ENCODE peak calls at places on chromosome 9, in six cellular contexts. C is head of caudate nucleus, N is pancreas, D is transverse colon, R is stromal cell of bone marrow, U is cerebellar cortex. F is an unnamed sample.

GRCh38 chr9:122367779-122368460 is 2.9 kb upstream of the PTGS1 start:
- DNase-seq in N (no peak), R (no peak), D (no peak), C (no peak), U (no peak), F (no peak)

GRCh38 chr9:8078641-8079140 is 279.1 kb upstream of the DMAC1 start:
- DNase-seq in D (no peak), N (no peak), U (no peak), C (no peak), R (no peak), F (no peak)

GRCh38 chr9:3517377-3518048 is 8.3 kb downstream of the RFX3 start:
- DNase-seq in N (no peak), R (no peak), C (no peak), U (no peak), D (no peak), F (no peak)

GRCh38 chr9:69236188-69236587 is 62.1 kb downstream of the TJP2 start:
- DNase-seq in C (no peak), U (no peak), D (no peak), N (no peak), R (no peak), F (no peak)

GRCh38 chr9:72151099-72151498 is 1.9 kb downstream of the GDA start:
- DNase-seq in C (no peak), U (no peak), D (no peak), N (no peak), R (no peak), F (no peak)

GRCh38 chr9:130137870-130138653 is 34.1 kb upstream of the NCS1 start:
- DNase-seq in D (no peak), U (peak), N (no peak), R (peak), C (no peak), F (no peak)

GRCh38 chr9:112029921-112030444 is 133.4 kb downstream of the UGCG start:
- DNase-seq in C (no peak), N (no peak), U (peak), D (no peak), R (no peak), F (no peak)

GRCh38 chr9:99326917-99327189 is 104.8 kb downstream of the SEC61B start:
- DNase-seq in C (no peak), N (no peak), R (no peak), U (no peak), D (no peak), F (no peak)

GRCh38 chr9:34185778-34186551 is 7.1 kb downstream of the UBAP1 start:
- DNase-seq in U (no peak), D (no peak), R (peak), C (no peak), N (no peak), F (no peak)

GRCh38 chr9:128607642-128608350 is 48.9 kb downstream of the DYNC2I2 start:
- DNase-seq in N (peak), C (peak), U (peak), D (peak), R (peak), F (peak)

GRCh38 chr9:70130266-70130665 is 86.6 kb downstream of the MAMDC2 start:
- DNase-seq in D (no peak), R (no peak), C (no peak), U (no peak), N (no peak), F (no peak)

GRCh38 chr9:105168935-105169334 is 75.5 kb upstream of the SLC44A1 start:
- DNase-seq in N (no peak), R (no peak), C (no peak), U (no peak), D (no peak), F (no peak)

GRCh38 chr9:81680006-81680405 is 9.3 kb downstream of the TLE1 start:
- DNase-seq in U (no peak), C (no peak), R (no peak), N (no peak), D (no peak), F (no peak)

GRCh38 chr9:117074782-117075510 is 339.9 kb downstream of the ASTN2 start:
- DNase-seq in R (no peak), N (no peak), U (no peak), C (no peak), D (no peak), F (no peak)

GRCh38 chr9:21506910-21507795 is 25.0 kb upstream of the IFNE start:
- DNase-seq in C (no peak), U (no peak), D (no peak), R (peak), N (no peak), F (no peak)

GRCh38 chr9:106752581-106752980 is 110.4 kb upstream of the ZNF462 start:
- DNase-seq in C (no peak), D (no peak), N (no peak), R (no peak), U (no peak), F (no peak)

GRCh38 chr9:121772600-121773285 is 121.3 kb downstream of the DAB2IP start:
- DNase-seq in D (no peak), R (no peak), N (peak), C (peak), U (no peak), F (peak)

GRCh38 chr9:99140685-99141314 is 35.9 kb downstream of the TGFBR1 start:
- DNase-seq in D (peak), C (peak), R (no peak), U (peak), N (no peak), F (no peak)

GRCh38 chr9:91714874-91715615 is 235.0 kb downstream of the ROR2 start:
- DNase-seq in R (no peak), D (no peak), U (no peak), C (no peak), N (no peak), F (no peak)

GRCh38 chr9:5951686-5952211 is 61.1 kb downstream of the MLANA start:
- DNase-seq in R (peak), U (no peak), D (no peak), C (no peak), N (no peak), F (no peak)

GRCh38 chr9:129384887-129385614 is 207.0 kb upstream of the IER5L start:
- DNase-seq in D (no peak), C (no peak), N (peak), U (no peak), R (no peak), F (no peak)

GRCh38 chr9:135087489-135087791 is at the start of gene OLFM1:
- DNase-seq in U (peak), R (peak), D (peak), C (peak), N (peak), F (peak)

GRCh38 chr9:92728831-92729734 is 35.5 kb downstream of the BICD2 start:
- DNase-seq in C (peak), D (peak), R (no peak), N (peak), U (peak), F (peak)

GRCh38 chr9:14346826-14347407 is 33.0 kb upstream of the NFIB start:
- DNase-seq in U (no peak), N (no peak), D (no peak), C (peak), R (no peak), F (no peak)

GRCh38 chr9:134217431-134218210 is 53.3 kb upstream of the RNU6ATAC start:
- DNase-seq in U (peak), R (no peak), C (no peak), N (no peak), D (no peak), F (peak)

GRCh38 chr9:119365291-119366027 is 3.8 kb downstream of the BRINP1 start:
- DNase-seq in N (no peak), C (peak), U (peak), R (peak), D (no peak), F (no peak)

GRCh38 chr9:74742792-74743389 is 144.8 kb downstream of the TRPM6 start:
- DNase-seq in R (peak), N (no peak), C (peak), U (peak), D (peak), F (no peak)

GRCh38 chr9:97982191-97982718 is 886 bp upstream of the ANP32B start:
- DNase-seq in N (no peak), C (no peak), U (no peak), R (no peak), D (no peak), F (no peak)

GRCh38 chr9:133994359-133995011 is 2.4 kb upstream of the VAV2 start:
- DNase-seq in R (no peak), C (peak), D (peak), N (peak), U (peak), F (peak)

GRCh38 chr9:131738838-131739191 is 1.1 kb downstream of the RAPGEF1 start:
- DNase-seq in U (no peak), C (no peak), D (peak), N (peak), R (no peak), F (peak)

GRCh38 chr9:131875828-131876485 is 136.1 kb upstream of the RAPGEF1 start:
- DNase-seq in R (peak), D (no peak), U (no peak), N (no peak), C (no peak), F (no peak)

GRCh38 chr9:87270241-87271234 is 227.1 kb upstream of the DAPK1 start:
- DNase-seq in N (no peak), D (no peak), R (peak), C (no peak), U (no peak), F (no peak)

GRCh38 chr9:113520109-113520642 is 56.6 kb downstream of the RGS3 start:
- DNase-seq in D (peak), R (no peak), N (peak), C (no peak), U (no peak), F (no peak)

GRCh38 chr9:97636903-97637302 is 3.3 kb downstream of the NCBP1 start:
- DNase-seq in C (no peak), N (no peak), R (no peak), U (no peak), D (no peak), F (no peak)

GRCh38 chr9:88173378-88173999 is 35.2 kb upstream of the SPATA31C2 start:
- DNase-seq in R (peak), N (no peak), U (peak), D (peak), C (no peak), F (peak)

F was measured in right lobe of liver.